ENCODE peak calls at places on chromosomes 1 and 21, in eight cellular contexts. Q, V, I, D, C, R, L and M are unnamed samples.

GRCh38 chr1:25018878-25019277 is 88.8 kb upstream of the RUNX3 start:
- DNase-seq in Q (no peak), V (no peak), R (no peak), D (no peak), I (no peak), L (no peak), C (no peak), M (no peak)

GRCh38 chr21:46118305-46118870 is 20.5 kb downstream of the COL6A2 start:
- DNase-seq in D (no peak), L (no peak), R (no peak), Q (no peak), C (no peak), V (no peak), I (no peak), M (no peak)

GRCh38 chr1:77036560-77036959 is 169.3 kb downstream of the ST6GALNAC5 start:
- DNase-seq in Q (peak; percentile 41), D (peak; percentile 35), I (peak; percentile 50), C (no peak), L (peak; percentile 77), V (peak; percentile 59), R (peak; percentile 57), M (peak; percentile 38)

GRCh38 chr1:79105499-79105898 is 99.0 kb upstream of the ADGRL4 start:
- DNase-seq in D (no peak), R (no peak), I (no peak), Q (peak; percentile 96), C (no peak), L (peak; percentile 50), V (peak; percentile 13), M (no peak)

GRCh38 chr1:154495496-154496273 is 6.3 kb upstream of the TDRD10 start:
- DNase-seq in V (no peak), L (no peak), D (no peak), I (no peak), C (no peak), Q (no peak), R (no peak), M (no peak)

GRCh38 chr1:20701446-20701845 is 16.4 kb downstream of the KIF17 start:
- DNase-seq in V (no peak), Q (no peak), L (no peak), D (no peak), C (no peak), I (no peak), R (no peak), M (no peak)

GRCh38 chr1:55277377-55278130 is 62.4 kb upstream of the USP24 start:
- DNase-seq in C (peak; percentile 79), R (peak; percentile 86), D (peak; percentile 91), Q (peak; percentile 75), I (peak; percentile 60), L (peak; percentile 89), V (peak; percentile 80), M (peak; percentile 89)

GRCh38 chr1:15430787-15431570 is 7.3 kb upstream of the CTRC start:
- DNase-seq in L (peak; percentile 46), Q (no peak), D (peak; percentile 81), C (no peak), V (peak; percentile 47), I (peak; percentile 30), R (peak; percentile 73), M (peak; percentile 60)

GRCh38 chr1:162633327-162633762 is 1.1 kb downstream of the DDR2 start:
- DNase-seq in V (peak; percentile 70), D (no peak), C (no peak), Q (no peak), R (peak; percentile 17), L (peak; percentile 69), I (peak; percentile 89), M (peak; percentile 57)

GRCh38 chr1:110035236-110035752 is 870 bp downstream of the STRIP1 start:
- DNase-seq in R (peak; percentile 32), L (peak; percentile 79), Q (peak; percentile 56), C (no peak), V (no peak), I (no peak), D (no peak), M (no peak)

GRCh38 chr1:121518726-121519041 is 333.9 kb downstream of the SRGAP2C start:
- DNase-seq in I (no peak), V (no peak), Q (no peak), L (no peak), R (no peak), C (no peak), D (no peak), M (no peak)

GRCh38 chr1:111990026-111990877 is 784 bp upstream of the KCND3 start:
- DNase-seq in D (no peak), R (peak; percentile 29), Q (peak; percentile 21), V (no peak), I (no peak), C (no peak), L (peak; percentile 41), M (peak; percentile 21)

GRCh38 chr1:32899586-32900296 is 1.4 kb downstream of the TMEM54 start:
- DNase-seq in Q (no peak), I (no peak), C (no peak), D (no peak), V (no peak), L (no peak), R (no peak), M (no peak)

GRCh38 chr1:54004481-54005049 is 13.4 kb downstream of the LDLRAD1 start:
- DNase-seq in R (no peak), V (no peak), D (no peak), C (no peak), I (no peak), Q (no peak), L (no peak), M (no peak)

GRCh38 chr1:220710333-220710732 is 20.2 kb downstream of the C1orf115 start:
- DNase-seq in C (no peak), D (no peak), Q (no peak), L (no peak), R (no peak), V (no peak), I (no peak), M (no peak)

GRCh38 chr1:10685851-10686403 is 110.5 kb downstream of the CASZ1 start:
- DNase-seq in D (no peak), R (peak; percentile 61), Q (no peak), C (no peak), L (peak; percentile 30), I (no peak), V (peak; percentile 21), M (no peak)

GRCh38 chr1:248630551-248630950 is 4.3 kb downstream of the OR2T11 start:
- DNase-seq in Q (no peak), D (no peak), V (no peak), R (no peak), C (no peak), I (no peak), L (no peak), M (no peak)

GRCh38 chr1:32801096-32801713 is 16.0 kb downstream of the YARS1 start:
- DNase-seq in Q (peak; percentile 88), C (no peak), R (no peak), I (no peak), L (no peak), V (peak; percentile 34), D (no peak), M (no peak)

GRCh38 chr1:212609701-212610574 is 1.4 kb downstream of the ATF3 start:
- DNase-seq in R (no peak), I (no peak), D (no peak), L (peak; percentile 55), V (peak; percentile 37), Q (no peak), C (no peak), M (no peak)
- TF ChIP-seq EZH2 in R (no peak), I (no peak), D (no peak), L (no peak), V (no peak), Q (no peak), C (no peak), M (no peak)

DNA sequence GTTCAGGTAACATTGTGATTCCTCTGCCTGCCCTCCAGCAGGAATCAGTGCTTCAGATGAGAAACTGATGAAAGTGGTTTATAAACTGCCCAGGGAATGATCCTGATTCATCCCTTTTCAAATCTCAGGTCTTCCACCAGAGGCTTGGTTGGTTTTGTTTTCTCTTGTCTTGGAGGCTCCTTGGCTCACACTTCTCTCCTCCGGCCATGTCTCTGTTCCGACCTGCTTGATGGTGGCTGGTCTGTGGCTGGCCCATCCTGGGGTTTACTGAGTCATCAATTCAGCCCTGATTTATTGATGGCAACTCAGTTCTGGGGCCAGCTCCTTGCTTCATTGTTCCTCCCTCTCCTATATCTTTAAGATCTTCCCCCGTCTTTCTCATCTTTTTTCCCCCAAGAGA is 56.6 kb upstream of the SLC2A1 start:
- DNase-seq in L (no peak), R (no peak), V (no peak), I (no peak), C (no peak), Q (peak; percentile 89), D (no peak), M (no peak)
- TF ChIP-seq EZH2 in L (no peak), R (no peak), V (no peak), I (no peak), C (no peak), Q (no peak), D (no peak), M (no peak)

GRCh38 chr1:46489638-46490602 is at the start of gene DMBX1:
- DNase-seq in V (no peak), R (peak; percentile 51), Q (peak; percentile 46), L (peak; percentile 58), C (peak; percentile 38), D (peak; percentile 80), I (peak; percentile 33), M (peak; percentile 69)
- TF ChIP-seq EZH2 in V (peak; percentile 87), R (peak; percentile 15), Q (peak; percentile 98), L (peak; percentile 100), C (no peak), D (no peak), I (no peak), M (peak; percentile 30)

GRCh38 chr1:61047061-61047460 is 35.3 kb upstream of the NFIA start:
- DNase-seq in Q (peak; percentile 24), D (no peak), R (no peak), V (no peak), L (no peak), I (no peak), C (no peak), M (no peak)

GRCh38 chr1:61046434-61046833 is 35.9 kb upstream of the NFIA start:
- DNase-seq in C (no peak), R (no peak), L (no peak), D (no peak), V (no peak), Q (peak; percentile 24), I (no peak), M (no peak)

GRCh38 chr1:61042679-61043009 is 39.7 kb upstream of the NFIA start:
- DNase-seq in L (no peak), V (no peak), D (no peak), Q (no peak), R (no peak), I (no peak), C (no peak), M (no peak)

DNA sequence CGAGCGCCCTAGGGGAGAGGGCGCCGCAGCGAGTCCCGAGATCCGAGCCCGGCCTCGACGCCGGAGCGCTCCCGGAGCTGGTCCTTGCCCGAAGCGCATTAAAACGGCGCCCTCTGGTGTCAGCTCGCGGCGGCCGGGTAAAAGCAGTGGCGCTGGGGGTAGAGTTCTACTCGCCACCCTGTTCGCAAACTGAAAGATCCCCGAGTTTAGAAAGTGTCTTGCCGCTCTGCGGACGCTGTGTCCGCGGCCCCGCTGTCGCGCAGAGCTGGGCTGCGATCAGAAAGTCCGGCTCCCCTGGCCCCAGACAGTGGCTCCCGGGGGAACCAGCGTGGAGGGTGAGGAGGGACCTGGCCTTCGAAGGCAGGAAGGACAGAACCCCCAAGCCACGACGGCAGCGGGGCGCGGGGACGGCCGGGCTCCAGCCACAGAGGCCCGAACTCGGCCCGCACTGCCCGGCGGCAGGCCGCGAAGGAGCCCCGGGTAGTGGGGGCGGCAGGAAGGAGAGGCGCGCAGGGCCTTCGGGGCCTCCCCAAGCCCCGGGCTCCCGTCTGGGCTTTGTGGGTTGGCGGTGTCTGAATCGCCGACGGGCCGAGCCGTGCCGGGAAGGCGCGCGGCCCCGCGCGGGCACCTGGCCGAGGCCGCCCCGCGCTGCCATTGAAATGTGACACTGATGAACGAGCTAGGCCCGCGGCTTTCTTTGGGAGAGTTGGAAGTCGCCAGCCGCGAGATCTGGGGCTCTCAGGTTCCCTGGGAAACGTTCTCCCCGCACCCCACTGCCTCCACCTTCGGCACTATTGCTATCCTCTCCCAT is 39.1 kb upstream of the NFIA start:
- DNase-seq in I (peak; percentile 85), L (peak; percentile 85), Q (peak; percentile 62), C (peak; percentile 28), R (peak; percentile 85), V (peak; percentile 78), D (no peak), M (peak; percentile 83)
- TF ChIP-seq EZH2 in I (no peak), L (no peak), Q (no peak), C (no peak), R (no peak), V (no peak), D (no peak), M (no peak)